ENCODE peak calls at places on chromosome 4, in six cellular contexts. One of them, this sample, is unnamed. For H3K4me1, the result is how much of the 10 kb centered on the place peaks cover.

GRCh38 chr4:152516156-152516555 is 19.7 kb downstream of the FBXW7 start:
- DNase-seq in colonic mucosa: no peak
- DNase-seq in right cardiac atrium: no peak
- DNase-seq in psoas muscle: no peak
- DNase-seq in mesendoderm: peak
- DNase-seq in cardiac muscle cell: peak
- DNase-seq in this sample: no peak

GRCh38 chr4:183299464-183299863 is 20.6 kb downstream of the CLDN22 start:
- DNase-seq in colonic mucosa: no peak
- DNase-seq in right cardiac atrium: no peak
- DNase-seq in psoas muscle: no peak
- DNase-seq in mesendoderm: no peak
- DNase-seq in cardiac muscle cell: no peak
- DNase-seq in this sample: no peak

GRCh38 chr4:55866290-55866907 is 13.0 kb downstream of the EXOC1 start:
- DNase-seq in colonic mucosa: no peak
- DNase-seq in right cardiac atrium: no peak
- DNase-seq in psoas muscle: no peak
- DNase-seq in mesendoderm: peak
- DNase-seq in cardiac muscle cell: peak
- DNase-seq in this sample: no peak

GRCh38 chr4:142336251-142336934 is 509.7 kb downstream of the INPP4B start:
- DNase-seq in colonic mucosa: no peak
- DNase-seq in right cardiac atrium: no peak
- DNase-seq in psoas muscle: no peak
- DNase-seq in mesendoderm: peak
- DNase-seq in cardiac muscle cell: no peak
- DNase-seq in this sample: no peak

GRCh38 chr4:56570041-56570440 is 64.5 kb downstream of the ARL9 start:
- DNase-seq in colonic mucosa: no peak
- DNase-seq in right cardiac atrium: no peak
- DNase-seq in psoas muscle: no peak
- DNase-seq in mesendoderm: no peak
- DNase-seq in cardiac muscle cell: peak
- DNase-seq in this sample: no peak

GRCh38 chr4:101439926-101440325 is 92.6 kb upstream of the PPP3CA start:
- DNase-seq in colonic mucosa: no peak
- DNase-seq in right cardiac atrium: no peak
- DNase-seq in psoas muscle: no peak
- DNase-seq in mesendoderm: no peak
- DNase-seq in cardiac muscle cell: no peak
- DNase-seq in this sample: no peak

GRCh38 chr4:100268807-100269206 is 78.5 kb upstream of the DDIT4L start:
- DNase-seq in colonic mucosa: no peak
- DNase-seq in right cardiac atrium: no peak
- DNase-seq in psoas muscle: no peak
- DNase-seq in mesendoderm: no peak
- DNase-seq in cardiac muscle cell: no peak
- DNase-seq in this sample: no peak

GRCh38 chr4:13496605-13497004 is 12.5 kb upstream of the RAB28 start:
- DNase-seq in colonic mucosa: no peak
- DNase-seq in right cardiac atrium: no peak
- DNase-seq in psoas muscle: no peak
- DNase-seq in mesendoderm: no peak
- DNase-seq in cardiac muscle cell: no peak
- DNase-seq in this sample: no peak

GRCh38 chr4:80912350-80912749 is 118.2 kb upstream of the BMP3 start:
- DNase-seq in colonic mucosa: no peak
- DNase-seq in right cardiac atrium: no peak
- DNase-seq in psoas muscle: no peak
- DNase-seq in mesendoderm: no peak
- DNase-seq in cardiac muscle cell: no peak
- DNase-seq in this sample: no peak

GRCh38 chr4:13313856-13314255 is 170.3 kb downstream of the RAB28 start:
- DNase-seq in colonic mucosa: no peak
- DNase-seq in right cardiac atrium: no peak
- DNase-seq in psoas muscle: no peak
- DNase-seq in mesendoderm: no peak
- DNase-seq in cardiac muscle cell: no peak
- DNase-seq in this sample: no peak

GRCh38 chr4:18566970-18567799 is 545.6 kb upstream of the LCORL start:
- DNase-seq in colonic mucosa: no peak
- DNase-seq in right cardiac atrium: no peak
- DNase-seq in psoas muscle: no peak
- DNase-seq in mesendoderm: peak
- DNase-seq in cardiac muscle cell: no peak
- DNase-seq in this sample: no peak

GRCh38 chr4:17081157-17081556 is 182.7 kb upstream of the LDB2 start:
- DNase-seq in colonic mucosa: no peak
- DNase-seq in right cardiac atrium: no peak
- DNase-seq in psoas muscle: no peak
- DNase-seq in mesendoderm: peak
- DNase-seq in cardiac muscle cell: no peak
- DNase-seq in this sample: no peak

GRCh38 chr4:4857001-4857808 is 2.3 kb upstream of the MSX1 start:
- DNase-seq in colonic mucosa: no peak
- DNase-seq in right cardiac atrium: no peak
- DNase-seq in psoas muscle: peak
- DNase-seq in mesendoderm: peak
- DNase-seq in cardiac muscle cell: no peak
- DNase-seq in this sample: no peak

GRCh38 chr4:145828802-145829485 is 109.7 kb downstream of the ZNF827 start:
- DNase-seq in colonic mucosa: no peak
- DNase-seq in right cardiac atrium: no peak
- DNase-seq in psoas muscle: no peak
- DNase-seq in mesendoderm: no peak
- DNase-seq in cardiac muscle cell: no peak
- DNase-seq in this sample: no peak

GRCh38 chr4:157220026-157220881 is at the start of gene GRIA2:
- DNase-seq in colonic mucosa: no peak
- DNase-seq in right cardiac atrium: peak
- DNase-seq in psoas muscle: peak
- DNase-seq in mesendoderm: peak
- DNase-seq in cardiac muscle cell: peak
- DNase-seq in this sample: no peak

GRCh38 chr4:13984996-13985780 is 357.7 kb upstream of the BOD1L1 start:
- DNase-seq in colonic mucosa: no peak
- DNase-seq in right cardiac atrium: no peak
- DNase-seq in psoas muscle: no peak
- DNase-seq in mesendoderm: no peak
- DNase-seq in cardiac muscle cell: peak
- DNase-seq in this sample: no peak

GRCh38 chr4:105622269-105622668 is 69.8 kb downstream of the ARHGEF38 start:
- DNase-seq in colonic mucosa: no peak
- DNase-seq in right cardiac atrium: no peak
- DNase-seq in psoas muscle: no peak
- DNase-seq in mesendoderm: no peak
- DNase-seq in cardiac muscle cell: peak
- DNase-seq in this sample: no peak

GRCh38 chr4:174669278-174669677 is 147.0 kb upstream of the HPGD start:
- DNase-seq in colonic mucosa: no peak
- DNase-seq in right cardiac atrium: no peak
- DNase-seq in psoas muscle: no peak
- DNase-seq in mesendoderm: no peak
- DNase-seq in cardiac muscle cell: peak
- DNase-seq in this sample: no peak

GRCh38 chr4:6453688-6453990 is 18.8 kb downstream of the PPP2R2C start:
- DNase-seq in colonic mucosa: no peak
- DNase-seq in right cardiac atrium: no peak
- DNase-seq in psoas muscle: no peak
- DNase-seq in mesendoderm: no peak
- DNase-seq in cardiac muscle cell: no peak
- DNase-seq in this sample: no peak
- H3K4me3 ChIP-seq in colonic mucosa: no peak
- H3K4me3 ChIP-seq in right cardiac atrium: no peak
- H3K4me3 ChIP-seq in psoas muscle: no peak
- H3K4me3 ChIP-seq in mesendoderm: no peak
- H3K4me3 ChIP-seq in cardiac muscle cell: no peak
- H3K4me3 ChIP-seq in this sample: no peak

GRCh38 chr4:2797545-2798305 is 4.8 kb downstream of the SH3BP2 start:
- DNase-seq in colonic mucosa: peak
- DNase-seq in right cardiac atrium: peak
- DNase-seq in psoas muscle: peak
- DNase-seq in mesendoderm: no peak
- DNase-seq in cardiac muscle cell: no peak
- DNase-seq in this sample: no peak

GRCh38 chr4:2797188-2797544 is 4.3 kb downstream of the SH3BP2 start:
- DNase-seq in colonic mucosa: peak
- DNase-seq in right cardiac atrium: peak
- DNase-seq in psoas muscle: no peak
- DNase-seq in mesendoderm: no peak
- DNase-seq in cardiac muscle cell: no peak
- DNase-seq in this sample: no peak

GRCh38 chr4:2799444-2799911 is 6.6 kb downstream of the SH3BP2 start:
- DNase-seq in colonic mucosa: peak
- DNase-seq in right cardiac atrium: peak
- DNase-seq in psoas muscle: peak
- DNase-seq in mesendoderm: no peak
- DNase-seq in cardiac muscle cell: no peak
- DNase-seq in this sample: peak

GRCh38 chr4:2799971-2800690 is 7.2 kb downstream of the SH3BP2 start:
- DNase-seq in colonic mucosa: peak
- DNase-seq in right cardiac atrium: peak
- DNase-seq in psoas muscle: peak
- DNase-seq in mesendoderm: no peak
- DNase-seq in cardiac muscle cell: no peak
- DNase-seq in this sample: peak

GRCh38 chr4:2798399-2799301 is 5.8 kb downstream of the SH3BP2 start:
- DNase-seq in colonic mucosa: peak
- DNase-seq in right cardiac atrium: peak
- DNase-seq in psoas muscle: peak
- DNase-seq in mesendoderm: no peak
- DNase-seq in cardiac muscle cell: peak
- DNase-seq in this sample: peak
- H3K4me1 ChIP-seq in colonic mucosa: half or more
- H3K4me1 ChIP-seq in right cardiac atrium: under half
- H3K4me1 ChIP-seq in psoas muscle: under half
- H3K4me1 ChIP-seq in mesendoderm: under half
- H3K4me1 ChIP-seq in cardiac muscle cell: under half
- H3K4me1 ChIP-seq in this sample: half or more

GRCh38 chr4:103719320-103720204 is at the start of gene TACR3:
- DNase-seq in colonic mucosa: no peak
- DNase-seq in right cardiac atrium: no peak
- DNase-seq in psoas muscle: peak
- DNase-seq in mesendoderm: peak
- DNase-seq in cardiac muscle cell: peak
- DNase-seq in this sample: no peak
- H3K4me3 ChIP-seq in colonic mucosa: no peak
- H3K4me3 ChIP-seq in right cardiac atrium: no peak
- H3K4me3 ChIP-seq in psoas muscle: peak
- H3K4me3 ChIP-seq in mesendoderm: peak
- H3K4me3 ChIP-seq in cardiac muscle cell: peak
- H3K4me3 ChIP-seq in this sample: peak

GRCh38 chr4:7396186-7396585 is 38.5 kb downstream of the PSAPL1 start:
- DNase-seq in colonic mucosa: no peak
- DNase-seq in right cardiac atrium: no peak
- DNase-seq in psoas muscle: no peak
- DNase-seq in mesendoderm: no peak
- DNase-seq in cardiac muscle cell: no peak
- DNase-seq in this sample: no peak
- H3K4me1 ChIP-seq in colonic mucosa: under half
- H3K4me1 ChIP-seq in right cardiac atrium: under half
- H3K4me1 ChIP-seq in psoas muscle: under half
- H3K4me1 ChIP-seq in mesendoderm: under half
- H3K4me1 ChIP-seq in cardiac muscle cell: under half
- H3K4me1 ChIP-seq in this sample: under half

GRCh38 chr4:173284463-173284862 is 49.7 kb downstream of the HMGB2 start:
- DNase-seq in colonic mucosa: no peak
- DNase-seq in right cardiac atrium: no peak
- DNase-seq in psoas muscle: no peak
- DNase-seq in mesendoderm: no peak
- DNase-seq in cardiac muscle cell: no peak
- DNase-seq in this sample: no peak

GRCh38 chr4:173289351-173289725 is 44.8 kb downstream of the HMGB2 start:
- DNase-seq in colonic mucosa: no peak
- DNase-seq in right cardiac atrium: no peak
- DNase-seq in psoas muscle: no peak
- DNase-seq in mesendoderm: peak
- DNase-seq in cardiac muscle cell: peak
- DNase-seq in this sample: no peak

GRCh38 chr4:173287486-173287885 is 46.7 kb downstream of the HMGB2 start:
- DNase-seq in colonic mucosa: no peak
- DNase-seq in right cardiac atrium: no peak
- DNase-seq in psoas muscle: no peak
- DNase-seq in mesendoderm: no peak
- DNase-seq in cardiac muscle cell: no peak
- DNase-seq in this sample: no peak

GRCh38 chr4:173288296-173288695 is 45.9 kb downstream of the HMGB2 start:
- DNase-seq in colonic mucosa: peak
- DNase-seq in right cardiac atrium: no peak
- DNase-seq in psoas muscle: no peak
- DNase-seq in mesendoderm: peak
- DNase-seq in cardiac muscle cell: peak
- DNase-seq in this sample: peak

GRCh38 chr4:173288698-173289350 is 45.3 kb downstream of the HMGB2 start:
- DNase-seq in colonic mucosa: no peak
- DNase-seq in right cardiac atrium: no peak
- DNase-seq in psoas muscle: no peak
- DNase-seq in mesendoderm: no peak
- DNase-seq in cardiac muscle cell: peak
- DNase-seq in this sample: no peak
- H3K4me3 ChIP-seq in colonic mucosa: no peak
- H3K4me3 ChIP-seq in right cardiac atrium: peak
- H3K4me3 ChIP-seq in psoas muscle: no peak
- H3K4me3 ChIP-seq in mesendoderm: no peak
- H3K4me3 ChIP-seq in cardiac muscle cell: no peak
- H3K4me3 ChIP-seq in this sample: peak

GRCh38 chr4:86606809-86607208 is 12.7 kb downstream of the PTPN13 start:
- DNase-seq in colonic mucosa: no peak
- DNase-seq in right cardiac atrium: no peak
- DNase-seq in psoas muscle: no peak
- DNase-seq in mesendoderm: no peak
- DNase-seq in cardiac muscle cell: no peak
- DNase-seq in this sample: no peak
- H3K4me1 ChIP-seq in colonic mucosa: under half
- H3K4me1 ChIP-seq in right cardiac atrium: under half
- H3K4me1 ChIP-seq in psoas muscle: under half
- H3K4me1 ChIP-seq in mesendoderm: under half
- H3K4me1 ChIP-seq in cardiac muscle cell: under half
- H3K4me1 ChIP-seq in this sample: under half